ENCODE peak calls at places on chromosome 19, in nine cellular contexts. S is omental fat pad; A is stimulated activated CD8-positive, alpha-beta memory T cell treated with anti-CD3 and anti-CD28 coated beads, Interleukin-7, amount 100 ng/mL, for 1 hour; G is progenitor cell of endocrine pancreas; E is SHP77 treated with DMSO at 0.1 percent for 48 hours; W is neural progenitor cell; D is AML-193; O is stimulated activated CD4-positive, alpha-beta T cell treated with anti-CD3 and anti-CD28 coated beads, Interleukin-15, amount 100 ng/mL, for 1 hour; R is activated T-cell treated with anti-CD3 and anti-CD28 coated beads for 1 hour. H is an unnamed sample.
A peak's percentile ranks its signal among the peaks of the same experiment; 100 is the strongest.

GRCh38 chr19:10744848-10745293 is 27.0 kb downstream of the DNM2 start:
- DNase-seq in S (no peak), A (no peak), G (no peak), E (no peak), W (no peak), D (no peak), O (no peak), R (no peak), H (no peak)

GRCh38 chr19:14094854-14095253 is 4.3 kb upstream of the SAMD1 start:
- DNase-seq in S (no peak), A (no peak), G (no peak), E (no peak), W (no peak), D (no peak), O (no peak), R (no peak), H (no peak)

GRCh38 chr19:46482645-46483044 is 11.3 kb upstream of the PNMA8A start:
- DNase-seq in S (no peak), A (no peak), G (no peak), E (no peak), W (no peak), D (no peak), O (no peak), R (no peak), H (no peak)

GRCh38 chr19:7088999-7089398 is 19.5 kb downstream of the ZNF557 start:
- DNase-seq in S (no peak), A (no peak), G (no peak), E (no peak), W (no peak), D (no peak), O (no peak), R (no peak), H (no peak)

GRCh38 chr19:33365676-33366075 is 7.8 kb upstream of the CEBPG start:
- DNase-seq in S (no peak), A (no peak), G (no peak), E (no peak), W (no peak), D (no peak), O (no peak), R (no peak), H (no peak)

GRCh38 chr19:2064395-2064787 is 13.3 kb upstream of the MKNK2 start:
- DNase-seq in S (no peak), A (no peak), G (no peak), E (no peak), W (no peak), D (no peak), O (no peak), R (no peak), H (no peak)

GRCh38 chr19:16588089-16588823 is 16.0 kb upstream of the SLC35E1 start:
- DNase-seq in S (no peak), A (no peak), G (no peak), E (peak; percentile 86), W (no peak), D (peak; percentile 61), O (peak; percentile 25), R (peak; percentile 19), H (no peak)

GRCh38 chr19:50314724-50315700 is 14.2 kb downstream of the KCNC3 start:
- DNase-seq in S (no peak), A (no peak), G (no peak), E (no peak), W (peak; percentile 62), D (no peak), O (no peak), R (no peak), H (no peak)

GRCh38 chr19:902446-903226 is 9.4 kb downstream of the RNU6-9 start:
- DNase-seq in S (no peak), A (no peak), G (no peak), E (no peak), W (no peak), D (no peak), O (no peak), R (no peak), H (no peak)

GRCh38 chr19:29717051-29717450 is 2.0 kb upstream of the C19orf12 start:
- DNase-seq in S (no peak), A (no peak), G (no peak), E (no peak), W (no peak), D (no peak), O (no peak), R (no peak), H (no peak)

GRCh38 chr19:38701455-38702063 is 42.7 kb downstream of the CAPN12 start:
- DNase-seq in S (no peak), A (no peak), G (no peak), E (no peak), W (no peak), D (no peak), O (no peak), R (no peak), H (no peak)

GRCh38 chr19:41025871-41026270 is 34.8 kb downstream of the CYP2B6 start:
- DNase-seq in S (no peak), A (no peak), G (no peak), E (no peak), W (peak; percentile 6), D (no peak), O (no peak), R (no peak), H (no peak)

GRCh38 chr19:2391118-2391725 is 31.2 kb downstream of the TMPRSS9 start:
- DNase-seq in S (no peak), A (peak; percentile 13), G (no peak), E (no peak), W (peak; percentile 73), D (peak; percentile 75), O (no peak), R (no peak), H (no peak)

GRCh38 chr19:36059180-36059910 is 4.6 kb downstream of the WDR62 start:
- DNase-seq in S (no peak), A (no peak), G (no peak), E (no peak), W (no peak), D (no peak), O (no peak), R (no peak), H (no peak)

GRCh38 chr19:35109395-35110112 is 6.1 kb upstream of the FXYD3 start:
- DNase-seq in S (no peak), A (no peak), G (no peak), E (no peak), W (peak; percentile 23), D (no peak), O (no peak), R (no peak), H (no peak)

GRCh38 chr19:47778954-47779351 is 450 bp downstream of the SELENOW start:
- DNase-seq in S (no peak), A (no peak), G (no peak), E (no peak), W (peak; percentile 33), D (no peak), O (no peak), R (no peak), H (no peak)

GRCh38 chr19:10766681-10767201 is 48.9 kb downstream of the DNM2 start:
- DNase-seq in S (no peak), A (no peak), G (no peak), E (no peak), W (no peak), D (no peak), O (no peak), R (no peak), H (no peak)

GRCh38 chr19:4009990-4010807 is 2.7 kb downstream of the PIAS4 start:
- DNase-seq in S (no peak), A (no peak), G (no peak), E (no peak), W (no peak), D (no peak), O (no peak), R (no peak), H (no peak)

GRCh38 chr19:18649371-18650047 is 12.7 kb downstream of the KLHL26 start:
- DNase-seq in S (no peak), A (no peak), G (no peak), E (no peak), W (peak; percentile 46), D (no peak), O (no peak), R (no peak), H (no peak)

GRCh38 chr19:31513841-31514240 is 164.6 kb upstream of the TSHZ3 start:
- DNase-seq in S (no peak), A (no peak), G (no peak), E (no peak), W (no peak), D (no peak), O (no peak), R (no peak), H (no peak)

GRCh38 chr19:5624741-5625140 is 1.9 kb downstream of the SAFB start:
- DNase-seq in S (no peak), A (no peak), G (no peak), E (no peak), W (peak; percentile 33), D (no peak), O (no peak), R (no peak), H (no peak)

GRCh38 chr19:41877916-41878905 is 1.1 kb downstream of the CD79A start:
- DNase-seq in S (no peak), A (no peak), G (no peak), E (no peak), W (no peak), D (no peak), O (no peak), R (no peak), H (no peak)

GRCh38 chr19:35476149-35476548 is 14.1 kb downstream of the KRTDAP start:
- DNase-seq in S (no peak), A (no peak), G (no peak), E (no peak), W (peak; percentile 35), D (no peak), O (no peak), R (no peak), H (no peak)

GRCh38 chr19:5697022-5697889 is 7.2 kb downstream of the RPL36 start:
- DNase-seq in S (no peak), A (no peak), G (no peak), E (no peak), W (no peak), D (no peak), O (no peak), R (no peak), H (no peak)

GRCh38 chr19:2983351-2984195 is 6.2 kb downstream of the TLE6 start:
- DNase-seq in S (no peak), A (no peak), G (peak; percentile 40), E (no peak), W (peak; percentile 92), D (no peak), O (no peak), R (no peak), H (no peak)

GRCh38 chr19:14478113-14478545 is 3.0 kb upstream of the PTGER1 start:
- DNase-seq in S (no peak), A (no peak), G (no peak), E (no peak), W (no peak), D (no peak), O (no peak), R (no peak), H (no peak)

GRCh38 chr19:56476671-56477428 is at the start of gene ZNF667:
- DNase-seq in S (no peak), A (peak; percentile 1), G (no peak), E (no peak), W (peak; percentile 7), D (no peak), O (peak; percentile 3), R (no peak), H (no peak)

GRCh38 chr19:57773488-57773887 is 4.0 kb downstream of the ZNF586 start:
- DNase-seq in S (no peak), A (no peak), G (no peak), E (no peak), W (no peak), D (no peak), O (no peak), R (no peak), H (no peak)

GRCh38 chr19:46839752-46840151 is 10.9 kb downstream of the AP2S1 start:
- DNase-seq in S (no peak), A (no peak), G (no peak), E (no peak), W (no peak), D (no peak), O (no peak), R (no peak), H (no peak)

GRCh38 chr19:1487576-1488281 is 2.4 kb downstream of the PCSK4 start:
- DNase-seq in S (no peak), A (no peak), G (no peak), E (no peak), W (no peak), D (no peak), O (no peak), R (no peak), H (no peak)

GRCh38 chr19:40363128-40363527 is 14.6 kb downstream of the PLD3 start:
- DNase-seq in S (no peak), A (no peak), G (no peak), E (no peak), W (no peak), D (peak; percentile 66), O (no peak), R (no peak), H (no peak)